ENCODE peak calls at places on chromosomes 5 and 9, in seven cellular contexts. T is heart right ventricle, D is breast epithelium, G is bronchial epithelial cell, F is neural crest cell, E is GM23338, Q is AG09309. X is an unnamed sample.

GRCh38 chr5:180631549-180632392 is 17.6 kb downstream of the FLT4 start:
- DNase-seq in T (no peak), D (no peak), G (no peak), F (no peak), E (no peak), Q (no peak), X (no peak)

GRCh38 chr9:95181226-95181818 is 136.2 kb downstream of the FANCC start:
- DNase-seq in T (no peak), D (no peak), G (peak; percentile 26), F (no peak), E (peak; percentile 28), Q (no peak), X (no peak)

GRCh38 chr5:129460121-129460950 is at the start of gene ADAMTS19:
- DNase-seq in T (peak; percentile 24), D (no peak), G (peak; percentile 70), F (peak; percentile 32), E (peak; percentile 76), Q (no peak), X (no peak)

GRCh38 chr5:136032564-136032963 is 3.8 kb downstream of the TGFBI start:
- DNase-seq in T (no peak), D (no peak), G (peak; percentile 94), F (no peak), E (no peak), Q (peak; percentile 79), X (no peak)

GRCh38 chr9:117392992-117393391 is 21.9 kb downstream of the ASTN2 start:
- DNase-seq in T (no peak), D (no peak), G (no peak), F (no peak), E (peak; percentile 84), Q (no peak), X (no peak)

GRCh38 chr5:135497971-135498661 is 37.6 kb downstream of the NEUROG1 start:
- DNase-seq in T (no peak), D (no peak), G (peak; percentile 47), F (no peak), E (no peak), Q (no peak), X (no peak)

GRCh38 chr9:80041821-80042220 is 470.1 kb downstream of the TLE4 start:
- DNase-seq in T (no peak), D (no peak), G (no peak), F (no peak), E (no peak), Q (no peak), X (no peak)

GRCh38 chr9:4671737-4672136 is 5.5 kb upstream of the SPATA6L start:
- DNase-seq in T (no peak), D (no peak), G (no peak), F (no peak), E (no peak), Q (no peak), X (no peak)

GRCh38 chr9:134695144-134695543 is 53.5 kb downstream of the COL5A1 start:
- DNase-seq in T (no peak), D (no peak), G (no peak), F (no peak), E (no peak), Q (no peak), X (no peak)

GRCh38 chr5:11273180-11273882 is 512.3 kb upstream of the DAP start:
- DNase-seq in T (no peak), D (no peak), G (no peak), F (no peak), E (no peak), Q (no peak), X (no peak)

GRCh38 chr9:125687464-125687863 is 19.5 kb downstream of the MAPKAP1 start:
- DNase-seq in T (no peak), D (no peak), G (no peak), F (no peak), E (no peak), Q (no peak), X (no peak)

GRCh38 chr9:90967171-90967570 is 165.6 kb downstream of the SYK start:
- DNase-seq in T (no peak), D (no peak), G (no peak), F (no peak), E (peak; percentile 25), Q (no peak), X (no peak)

GRCh38 chr9:134322781-134323241 is 3.4 kb upstream of the RXRA start:
- DNase-seq in T (no peak), D (no peak), G (no peak), F (no peak), E (no peak), Q (no peak), X (no peak)

GRCh38 chr5:112210430-112211005 is 208.6 kb downstream of the EPB41L4A start:
- DNase-seq in T (no peak), D (no peak), G (peak; percentile 46), F (peak; percentile 34), E (peak; percentile 69), Q (no peak), X (no peak)

GRCh38 chr5:171450423-171451246 is 31.2 kb downstream of the FGF18 start:
- DNase-seq in T (peak; percentile 69), D (no peak), G (peak; percentile 8), F (peak; percentile 30), E (peak; percentile 70), Q (peak; percentile 49), X (no peak)

GRCh38 chr9:136045595-136046554 is 49.2 kb downstream of the NACC2 start:
- DNase-seq in T (no peak), D (peak; percentile 13), G (no peak), F (no peak), E (no peak), Q (no peak), X (no peak)

GRCh38 chr9:137453643-137454081 is 5.5 kb downstream of the NSMF start:
- DNase-seq in T (peak; percentile 77), D (peak; percentile 67), G (peak; percentile 37), F (peak; percentile 72), E (peak; percentile 96), Q (no peak), X (peak; percentile 63)

DNA sequence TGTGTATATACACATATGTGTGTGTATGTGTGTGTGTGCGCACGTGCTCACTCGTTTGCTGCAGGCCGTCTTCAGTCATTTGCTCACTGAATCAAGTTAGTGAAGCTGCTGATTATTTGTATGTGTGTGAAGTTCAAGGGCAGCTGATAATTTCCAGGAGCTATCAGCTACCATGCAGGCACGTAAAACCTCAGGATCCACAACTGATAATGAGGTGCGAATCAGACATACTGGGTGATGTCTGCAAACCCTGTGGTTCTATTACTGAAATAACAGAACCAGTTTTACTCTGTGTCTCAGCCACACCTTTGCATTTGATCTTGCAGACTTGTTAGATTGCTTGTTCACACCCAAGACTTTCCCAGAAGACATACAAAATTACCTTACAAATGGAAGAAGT is 257.6 kb downstream of the TAF11L14 start:
- DNase-seq in T (no peak), D (no peak), G (no peak), F (no peak), E (no peak), Q (no peak), X (no peak)
- TF ChIP-seq CTCF in T (no peak), D (no peak), G (no peak), F (no peak), E (no peak), Q (no peak), X (no peak)

DNA sequence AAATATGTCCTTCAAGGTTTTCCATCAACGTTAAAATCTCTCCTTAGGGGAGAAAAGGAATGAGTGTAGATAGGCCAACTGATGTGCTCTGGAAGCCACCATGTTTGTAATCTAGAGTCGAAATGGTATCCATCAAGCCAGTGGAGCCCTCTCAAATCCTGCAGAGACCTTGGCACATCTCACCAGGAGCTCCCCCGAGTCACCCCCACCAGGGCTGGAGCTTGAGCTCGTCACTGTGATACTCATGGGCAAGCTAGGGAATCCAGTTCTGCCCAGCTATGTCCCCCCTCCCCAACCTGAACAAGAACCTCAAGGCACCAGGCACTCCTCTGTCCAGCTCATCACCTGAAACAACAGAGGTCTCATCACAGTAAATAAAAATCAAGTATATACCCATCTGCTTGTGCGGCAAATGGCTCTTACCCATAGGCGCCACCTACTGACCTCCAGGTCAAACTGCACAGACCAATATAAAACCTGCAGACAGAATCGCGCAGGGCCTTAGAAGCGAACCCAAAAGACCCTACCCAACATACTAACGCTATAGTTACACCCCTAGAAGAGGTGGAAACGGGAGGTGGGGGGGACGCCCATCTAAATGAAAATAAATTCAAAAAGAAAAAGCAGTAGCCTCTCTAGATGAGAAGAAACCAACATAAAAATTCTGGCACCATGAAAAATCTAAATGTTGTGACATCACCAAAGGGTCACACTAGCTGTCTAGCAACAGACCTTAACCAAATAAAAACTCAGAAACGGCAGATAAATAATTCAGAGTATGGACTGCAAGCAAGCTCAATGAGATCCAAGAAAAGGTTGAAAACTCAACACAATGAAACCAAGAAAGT is 75.0 kb downstream of the TTC39B start:
- DNase-seq in T (no peak), D (no peak), G (no peak), F (peak; percentile 8), E (peak; percentile 84), Q (no peak), X (no peak)
- TF ChIP-seq CTCF in T (peak; percentile 41), D (no peak), G (peak; percentile 56), F (peak; percentile 56), E (peak; percentile 84), Q (peak; percentile 61), X (peak; percentile 50)

GRCh38 chr5:147573171-147573570 is 63.3 kb upstream of the DPYSL3 start:
- DNase-seq in T (no peak), D (no peak), G (no peak), F (no peak), E (no peak), Q (no peak), X (no peak)

GRCh38 chr5:147576646-147577535 is 67.0 kb upstream of the DPYSL3 start:
- DNase-seq in T (peak; percentile 73), D (peak; percentile 32), G (peak; percentile 23), F (peak; percentile 82), E (peak; percentile 77), Q (no peak), X (no peak)

GRCh38 chr5:147575598-147575997 is 65.7 kb upstream of the DPYSL3 start:
- DNase-seq in T (no peak), D (no peak), G (no peak), F (no peak), E (no peak), Q (no peak), X (no peak)

GRCh38 chr5:147578228-147579024 is 68.6 kb upstream of the DPYSL3 start:
- DNase-seq in T (no peak), D (no peak), G (peak; percentile 59), F (no peak), E (peak; percentile 82), Q (no peak), X (no peak)
- TF ChIP-seq CTCF in T (peak; percentile 69), D (peak; percentile 43), G (peak; percentile 46), F (peak; percentile 84), E (peak; percentile 83), Q (peak; percentile 60), X (peak; percentile 74)

DNA sequence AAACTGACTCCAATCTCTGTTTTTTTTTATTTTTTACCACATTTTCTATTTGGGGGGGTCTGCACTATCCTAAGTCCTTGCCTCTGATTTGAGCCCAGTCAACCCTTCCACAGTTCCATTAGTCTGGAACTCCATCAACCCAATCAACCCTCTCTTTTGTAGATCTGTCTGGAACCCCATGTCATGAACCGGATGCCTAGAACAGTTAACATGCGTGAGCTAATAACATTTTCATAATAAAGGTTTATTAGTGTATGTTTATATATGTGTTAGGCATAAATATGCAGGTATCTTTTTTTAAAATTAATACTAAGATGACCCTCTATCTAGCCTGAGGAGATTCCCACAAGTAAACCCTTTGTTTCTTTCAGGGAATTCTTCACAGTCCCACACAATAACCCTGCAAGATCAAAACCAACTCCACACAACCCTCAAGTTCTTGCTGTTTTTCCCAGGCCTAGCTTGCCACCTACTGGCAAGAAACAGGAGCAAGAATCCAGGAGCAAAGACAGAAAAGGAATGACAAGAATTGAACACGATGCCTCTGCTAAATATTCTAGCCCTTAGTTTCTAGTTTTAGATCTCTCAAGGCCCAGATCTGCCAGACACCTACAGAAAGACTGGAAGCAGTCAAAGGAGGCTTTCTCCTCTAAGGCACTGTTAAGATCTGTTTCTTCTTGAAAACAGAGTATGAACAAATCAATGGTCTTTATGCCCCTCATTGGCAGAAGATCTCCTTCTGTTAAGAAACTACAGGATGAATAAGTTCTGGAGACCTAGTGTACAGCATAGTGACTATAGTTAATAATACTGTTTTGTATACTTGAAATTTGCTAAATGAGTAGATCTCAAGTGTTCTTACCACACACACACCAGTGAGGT is 100.4 kb downstream of the TRIM36 start:
- DNase-seq in T (no peak), D (no peak), G (peak; percentile 50), F (peak; percentile 39), E (peak; percentile 81), Q (peak; percentile 13), X (no peak)
- TF ChIP-seq CTCF in T (peak; percentile 60), D (no peak), G (peak; percentile 66), F (peak; percentile 84), E (peak; percentile 97), Q (peak; percentile 69), X (peak; percentile 86)

X was measured in D721Med.